ENCODE peak calls at places on chromosomes 13 and 19, in four cellular contexts. L, J, V and M are unnamed samples.

GRCh38 chr19:56687036-56687435 is 15.5 kb upstream of the ZNF835 start:
- DNase-seq in L (no peak), J (no peak), V (no peak), M (no peak)

GRCh38 chr13:35909837-35910236 is 221.3 kb downstream of the DCLK1 start:
- DNase-seq in V (no peak), L (no peak), J (no peak), M (no peak)

GRCh38 chr13:20105161-20105689 is 55.6 kb downstream of the GJA3 start:
- DNase-seq in J (no peak), V (no peak), L (no peak), M (no peak)

GRCh38 chr13:90738881-90739280 is 608.6 kb upstream of the MIR17HG start:
- DNase-seq in L (no peak), J (no peak), V (no peak), M (no peak)

GRCh38 chr13:31890946-31891345 is 140.6 kb upstream of the FRY start:
- DNase-seq in V (no peak), L (no peak), J (no peak), M (no peak)

GRCh38 chr13:111388851-111389500 is 68.5 kb downstream of the TEX29 start:
- DNase-seq in L (peak; percentile 18), V (no peak), J (no peak), M (no peak)

GRCh38 chr19:1109697-1110671 is 6.2 kb downstream of the GPX4 start:
- DNase-seq in L (no peak), V (no peak), J (no peak), M (no peak)

GRCh38 chr13:52738719-52739467 is 727 bp downstream of the CNMD start:
- DNase-seq in J (no peak), V (no peak), L (peak; percentile 3), M (no peak)

GRCh38 chr19:54151362-54152035 is 8.0 kb downstream of the LENG1 start:
- DNase-seq in L (no peak), V (no peak), J (no peak), M (no peak)

GRCh38 chr19:41311072-41311471 is 1.1 kb downstream of the CCDC97 start:
- DNase-seq in L (no peak), J (no peak), V (no peak), M (no peak)

GRCh38 chr19:5605362-5605761 is 17.2 kb downstream of the SAFB2 start:
- DNase-seq in L (no peak), J (no peak), V (no peak), M (no peak)

GRCh38 chr19:45442927-45443461 is 19.3 kb upstream of the ERCC1 start:
- DNase-seq in V (no peak), J (no peak), L (no peak), M (no peak)

GRCh38 chr19:2716722-2717637 is 4.2 kb downstream of the DIRAS1 start:
- DNase-seq in J (no peak), L (no peak), V (no peak), M (no peak)

GRCh38 chr13:102286326-102286725 is 115.5 kb downstream of the FGF14 start:
- DNase-seq in J (peak; percentile 45), V (peak; percentile 8), L (no peak), M (peak; percentile 73)

GRCh38 chr19:42199440-42200115 is 17.9 kb downstream of the DEDD2 start:
- DNase-seq in V (no peak), J (no peak), L (no peak), M (no peak)

GRCh38 chr13:110455941-110456340 is 105.6 kb downstream of the RAB20 start:
- DNase-seq in V (peak; percentile 22), J (peak; percentile 75), L (peak; percentile 46), M (no peak)

GRCh38 chr13:28636677-28637317 is 22.1 kb upstream of the POMP start:
- DNase-seq in J (peak; percentile 54), V (peak; percentile 55), L (peak; percentile 20), M (no peak)

GRCh38 chr19:41795031-41795461 is 1.3 kb upstream of the CEACAM3 start:
- DNase-seq in L (peak; percentile 39), V (no peak), J (no peak), M (no peak)

GRCh38 chr19:55563261-55563690 is 17.4 kb downstream of the ZNF579 start:
- DNase-seq in L (no peak), J (no peak), V (no peak), M (no peak)

GRCh38 chr13:110559429-110559943 is 2.0 kb downstream of the RAB20 start:
- DNase-seq in V (no peak), J (peak; percentile 82), L (no peak), M (no peak)

GRCh38 chr19:13053761-13054604 is 48.7 kb downstream of the LYL1 start:
- DNase-seq in L (no peak), V (peak; percentile 88), J (peak; percentile 98), M (peak; percentile 93)

GRCh38 chr19:49704888-49705642 is 14.1 kb downstream of the CPT1C start:
- DNase-seq in J (no peak), L (no peak), V (no peak), M (no peak)

GRCh38 chr19:35986664-35987570 is 8.1 kb upstream of the SDHAF1 start:
- DNase-seq in J (no peak), L (no peak), V (no peak), M (no peak)

GRCh38 chr19:4929186-4929585 is 19.9 kb downstream of the UHRF1 start:
- DNase-seq in L (no peak), J (no peak), V (no peak), M (no peak)

GRCh38 chr19:37342753-37343152 is 28.1 kb upstream of the ZNF527 start:
- DNase-seq in L (no peak), J (no peak), V (no peak), M (no peak)

GRCh38 chr13:26971990-26972888 is 199.4 kb downstream of the USP12 start:
- DNase-seq in J (no peak), V (no peak), L (no peak), M (no peak)

GRCh38 chr19:51407631-51408131 is 9.8 kb downstream of the SIGLEC10 start:
- DNase-seq in V (no peak), J (peak; percentile 63), L (no peak), M (no peak)

GRCh38 chr19:50943074-50943828 is 9.6 kb downstream of the KLK5 start:
- DNase-seq in V (no peak), L (no peak), J (no peak), M (no peak)

GRCh38 chr19:49651029-49651825 is 9.2 kb downstream of the SCAF1 start:
- DNase-seq in V (no peak), L (no peak), J (no peak), M (no peak)

GRCh38 chr13:44403720-44404063 is 30.1 kb downstream of the SERP2 start:
- DNase-seq in V (no peak), J (no peak), L (no peak), M (no peak)